ENCODE peak calls at places on chromosomes 16 and 17, in ten cellular contexts. G is lower leg skin, E is heart left ventricle, O is Peyer's patch, A is esophagus squamous epithelium, W is A549, T is vagina, X is body of pancreas, L is IMR-90, H is transverse colon. D is an unnamed sample.

GRCh38 chr17:53979991-53980390 is 157.3 kb downstream of the KIF2B start:
- DNase-seq in G (no peak), A (no peak), E (no peak), H (no peak), X (no peak), W (no peak), T (no peak), O (no peak), L (no peak), D (no peak)

GRCh38 chr17:8904686-8905085 is 37.2 kb upstream of the PIK3R6 start:
- DNase-seq in X (no peak), A (no peak), O (peak; percentile 8), H (no peak), T (peak; percentile 74), G (no peak), E (no peak), L (no peak), W (no peak), D (no peak)

GRCh38 chr17:21452377-21453143 is 76.4 kb downstream of the KCNJ12 start:
- DNase-seq in O (peak; percentile 27), W (peak; percentile 62), E (peak; percentile 69), X (peak; percentile 46), A (no peak), H (peak; percentile 17), L (peak; percentile 65), G (peak; percentile 63), T (peak; percentile 84), D (peak; percentile 83)

GRCh38 chr16:13953501-13953900 is 33.5 kb downstream of the ERCC4 start:
- DNase-seq in T (no peak), L (no peak), G (no peak), H (no peak), E (no peak), A (no peak), X (no peak), O (no peak), W (no peak), D (no peak)

GRCh38 chr17:27351741-27352140 is 57.8 kb downstream of the WSB1 start:
- DNase-seq in T (no peak), G (no peak), H (no peak), E (no peak), A (no peak), L (peak; percentile 56), X (no peak), O (no peak), W (no peak), D (no peak)

GRCh38 chr17:5531019-5531418 is 44.7 kb downstream of the MIS12 start:
- DNase-seq in X (no peak), E (no peak), T (no peak), L (no peak), G (no peak), O (no peak), W (no peak), H (no peak), A (no peak), D (no peak)

GRCh38 chr16:30082545-30083090 is 6.8 kb downstream of the PPP4C start:
- DNase-seq in X (no peak), A (no peak), W (no peak), G (no peak), T (no peak), E (no peak), L (no peak), H (no peak), O (no peak), D (no peak)

GRCh38 chr16:54086791-54087190 is 199.8 kb downstream of the IRX3 start:
- DNase-seq in O (no peak), H (no peak), W (no peak), A (no peak), G (no peak), X (no peak), E (no peak), T (no peak), L (no peak), D (no peak)

GRCh38 chr17:36983618-36984017 is 34.9 kb downstream of the AATF start:
- DNase-seq in T (no peak), O (no peak), A (no peak), H (no peak), E (no peak), W (no peak), L (no peak), G (no peak), X (no peak), D (no peak)

GRCh38 chr17:58998871-58999270 is 107.8 kb downstream of the TRIM37 start:
- DNase-seq in E (no peak), W (no peak), T (no peak), L (no peak), G (no peak), O (no peak), H (no peak), A (no peak), X (no peak), D (no peak)

GRCh38 chr17:59000022-59000421 is 106.7 kb downstream of the TRIM37 start:
- DNase-seq in X (no peak), O (no peak), L (no peak), H (no peak), G (no peak), A (no peak), E (no peak), T (no peak), W (no peak), D (no peak)

GRCh38 chr17:59002848-59003247 is 103.8 kb downstream of the TRIM37 start:
- DNase-seq in W (no peak), L (peak; percentile 8), A (no peak), G (no peak), E (no peak), T (no peak), X (no peak), H (no peak), O (no peak), D (no peak)

GRCh38 chr17:59002126-59002525 is 104.6 kb downstream of the TRIM37 start:
- DNase-seq in A (no peak), W (no peak), H (no peak), G (no peak), L (no peak), T (no peak), O (no peak), E (no peak), X (no peak), D (no peak)

GRCh38 chr17:59001158-59001814 is 105.4 kb downstream of the TRIM37 start:
- DNase-seq in L (peak; percentile 67), G (peak; percentile 27), E (peak; percentile 32), W (peak; percentile 9), H (peak; percentile 31), A (peak; percentile 38), X (peak; percentile 26), T (no peak), O (peak; percentile 90), D (peak; percentile 90)
- TF ChIP-seq POLR2A in L (no peak), G (no peak), E (no peak), W (no peak), H (no peak), A (no peak), X (peak; percentile 26), T (no peak), O (no peak), D (peak; percentile 37)

GRCh38 chr16:75107505-75107904 is 9.1 kb downstream of the LDHD start:
- DNase-seq in O (no peak), X (no peak), L (no peak), W (no peak), G (no peak), T (no peak), H (no peak), E (no peak), A (no peak), D (peak; percentile 69)
- H3K4me3 ChIP-seq in O (no peak overlapping the region), X (no peak overlapping the region), L (no peak overlapping the region), W (no peak overlapping the region), G (no peak overlapping the region), T (no peak overlapping the region), H (no peak overlapping the region), E (no peak overlapping the region), A (no peak overlapping the region), D (no peak overlapping the region)

GRCh38 chr16:80285089-80285488 is 255.7 kb upstream of the DYNLRB2 start:
- DNase-seq in W (peak; percentile 42), X (no peak), G (no peak), E (no peak), T (no peak), A (no peak), O (no peak), H (no peak), L (peak; percentile 89), D (no peak)

GRCh38 chr16:80274576-80275191 is 266.1 kb upstream of the DYNLRB2 start:
- DNase-seq in W (no peak), A (no peak), T (no peak), X (no peak), E (no peak), H (no peak), O (no peak), G (no peak), L (peak; percentile 81), D (no peak)

GRCh38 chr16:80283450-80284392 is 257.1 kb upstream of the DYNLRB2 start:
- DNase-seq in A (no peak), E (no peak), H (no peak), T (no peak), W (no peak), G (no peak), X (no peak), L (peak; percentile 58), O (no peak), D (no peak)

GRCh38 chr16:80277182-80277581 is 263.6 kb upstream of the DYNLRB2 start:
- DNase-seq in H (no peak), G (no peak), T (no peak), E (no peak), W (no peak), X (no peak), L (no peak), O (no peak), A (no peak), D (no peak)

GRCh38 chr16:80280557-80280956 is 260.2 kb upstream of the DYNLRB2 start:
- DNase-seq in G (no peak), L (peak; percentile 35), H (no peak), A (no peak), O (no peak), W (no peak), X (no peak), E (no peak), T (no peak), D (no peak)
- TF ChIP-seq POLR2A in G (no peak), L (no peak), H (no peak), A (no peak), O (no peak), W (no peak), X (no peak), E (no peak), T (no peak), D (no peak)

DNA sequence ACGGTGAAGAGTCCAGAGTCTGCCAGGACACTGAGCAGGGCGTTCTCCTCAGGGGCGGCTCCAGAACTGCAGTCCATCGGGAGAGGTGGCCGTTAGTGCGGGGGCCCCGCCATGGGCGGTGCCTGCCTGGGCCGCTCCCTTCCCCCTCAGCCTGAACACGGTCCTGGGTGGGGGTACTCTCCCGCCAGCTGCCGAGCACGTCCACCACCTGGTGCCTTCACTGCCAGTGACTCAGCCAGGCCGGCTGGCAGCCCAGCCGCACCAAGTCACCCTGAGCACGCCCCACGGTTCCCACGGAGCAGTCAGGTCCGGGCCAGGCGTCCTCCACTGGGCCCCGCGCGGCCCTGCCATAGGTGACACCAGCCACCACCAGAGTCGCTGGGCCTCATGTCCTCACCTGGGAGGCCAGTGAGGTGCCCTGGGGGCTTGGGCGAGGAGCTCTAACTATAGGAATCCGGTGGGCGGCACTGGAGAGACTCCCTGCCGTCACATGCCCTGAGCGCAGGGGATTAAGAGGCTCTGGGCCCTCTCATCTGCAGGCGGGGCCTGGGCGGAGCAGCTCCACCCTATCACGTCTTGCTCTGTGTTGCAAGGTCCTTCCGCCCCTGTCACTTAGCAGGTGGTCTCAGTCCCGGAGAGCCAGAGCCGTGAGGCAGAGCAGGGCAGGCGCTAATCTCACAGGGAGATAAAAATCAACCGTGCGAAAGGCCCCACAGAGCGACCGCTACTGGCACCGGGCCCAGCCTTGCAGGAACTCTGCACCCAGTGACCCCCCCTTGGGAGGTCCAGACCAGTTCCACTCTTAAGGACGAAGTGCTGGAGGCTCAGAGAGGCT is 14.3 kb downstream of the PIEZO1 start:
- DNase-seq in L (peak; percentile 87), A (no peak), H (peak; percentile 75), X (peak; percentile 66), T (no peak), G (no peak), W (peak; percentile 45), O (peak; percentile 25), E (peak; percentile 77), D (peak; percentile 88)
- H3K4me3 ChIP-seq in L (no peak overlapping the region), A (peak overlapping the region; percentile 24), H (peak overlapping the region; percentile 23), X (no peak overlapping the region), T (peak overlapping the region; percentile 29), G (no peak overlapping the region), W (no peak overlapping the region), O (peak overlapping the region; percentile 37), E (no peak overlapping the region), D (no peak overlapping the region)

D was measured in spleen.